ENCODE peak calls at places on chromosomes 2 and 18, in six cellular contexts. N is heart left ventricle, A is RWPE1, T is foreskin fibroblast, M is neural crest cell, X is chondrocyte. D is an unnamed sample.
A peak's percentile ranks its signal among the peaks of the same experiment; 100 is the strongest.

GRCh38 chr2:101446869-101447268 is 28.0 kb downstream of the RFX8 start:
- DNase-seq in A (peak; percentile 34), T (peak; percentile 81), M (no peak), X (no peak), N (no peak), D (no peak)

GRCh38 chr2:119108186-119108585 is 50.4 kb downstream of the C1QL2 start:
- DNase-seq in T (no peak), X (no peak), M (no peak), N (no peak), A (no peak), D (no peak)

GRCh38 chr2:36858551-36859365 is 107.6 kb downstream of the STRN start:
- DNase-seq in N (no peak), X (no peak), A (no peak), M (no peak), T (no peak), D (no peak)

GRCh38 chr2:198517961-198518360 is 713.6 kb downstream of the PLCL1 start:
- DNase-seq in X (no peak), M (no peak), N (no peak), T (no peak), A (no peak), D (no peak)

GRCh38 chr2:108236676-108237335 is 3.0 kb upstream of the SULT1C3 start:
- DNase-seq in M (no peak), T (no peak), X (no peak), N (no peak), A (no peak), D (no peak)

GRCh38 chr2:208406474-208407451 is at the start of gene PTH2R:
- DNase-seq in X (peak; percentile 89), T (no peak), A (no peak), M (no peak), N (no peak), D (peak; percentile 32)

GRCh38 chr2:179741317-179741716 is 120.1 kb downstream of the ZNF385B start:
- DNase-seq in N (no peak), X (no peak), T (no peak), M (no peak), A (no peak), D (no peak)

GRCh38 chr2:191597186-191597751 is 80.7 kb upstream of the NABP1 start:
- DNase-seq in A (no peak), X (no peak), M (no peak), N (no peak), T (no peak), D (no peak)

GRCh38 chr2:183995632-183996031 is 602.7 kb upstream of the ZNF804A start:
- DNase-seq in N (no peak), M (no peak), X (no peak), A (no peak), T (no peak), D (no peak)

GRCh38 chr18:3345885-3346284 is 84.0 kb downstream of the MYL12B start:
- DNase-seq in T (no peak), A (peak; percentile 84), X (no peak), N (no peak), M (no peak), D (no peak)

GRCh38 chr2:54664238-54664786 is 59.1 kb upstream of the EML6 start:
- DNase-seq in N (no peak), T (no peak), M (no peak), A (no peak), X (no peak), D (no peak)

GRCh38 chr2:88713408-88713807 is 21.9 kb downstream of the RPIA start:
- DNase-seq in N (no peak), X (no peak), M (no peak), T (no peak), A (no peak), D (no peak)

GRCh38 chr18:67305466-67305865 is 211.1 kb downstream of the DSEL start:
- DNase-seq in T (no peak), X (no peak), N (no peak), A (no peak), M (no peak), D (no peak)

GRCh38 chr2:202950592-202950991 is 38.5 kb downstream of the CARF start:
- DNase-seq in T (no peak), M (no peak), X (no peak), A (no peak), N (no peak), D (no peak)

GRCh38 chr2:6639870-6640639 is 225.7 kb downstream of the CMPK2 start:
- DNase-seq in A (no peak), T (no peak), N (no peak), M (peak; percentile 67), X (no peak), D (no peak)

GRCh38 chr2:217880490-217880889 is 122.3 kb downstream of the TNS1 start:
- DNase-seq in M (no peak), N (no peak), A (no peak), X (no peak), T (no peak), D (no peak)

GRCh38 chr2:231883468-231883881 is 42.7 kb downstream of the NPPC start:
- DNase-seq in A (no peak), T (peak; percentile 44), X (peak; percentile 39), M (no peak), N (no peak), D (no peak)

GRCh38 chr2:147382322-147382948 is 462.4 kb upstream of the ACVR2A start:
- DNase-seq in T (no peak), X (no peak), M (no peak), A (peak; percentile 81), N (no peak), D (no peak)

GRCh38 chr2:210224660-210225460 is at the start of gene ACADL:
- DNase-seq in T (peak; percentile 7), X (no peak), A (peak; percentile 36), N (peak; percentile 27), M (peak; percentile 40), D (peak; percentile 70)

GRCh38 chr18:29226201-29226600 is 1049.3 kb upstream of the CDH2 start:
- DNase-seq in M (no peak), A (no peak), T (peak; percentile 4), X (no peak), N (no peak), D (peak; percentile 64)

GRCh38 chr2:30208453-30208852 is 22.9 kb upstream of the LBH start:
- DNase-seq in M (peak; percentile 52), N (peak; percentile 73), A (peak; percentile 64), X (no peak), T (peak; percentile 67), D (peak; percentile 56)

GRCh38 chr2:118661184-118661583 is 186.3 kb downstream of the EN1 start:
- DNase-seq in A (no peak), X (no peak), M (no peak), T (no peak), N (no peak), D (no peak)

GRCh38 chr2:216694826-216695217 is 527 bp downstream of the IGFBP5 start:
- DNase-seq in X (no peak), N (no peak), M (no peak), A (no peak), T (no peak), D (no peak)

GRCh38 chr2:205682239-205683021 is at the start of gene NRP2:
- DNase-seq in M (peak; percentile 77), A (peak; percentile 64), N (peak; percentile 84), T (peak; percentile 82), X (peak; percentile 96), D (peak; percentile 70)

GRCh38 chr2:108825736-108826135 is 39.2 kb downstream of the CCDC138 start:
- DNase-seq in X (no peak), N (no peak), M (no peak), T (no peak), A (no peak), D (no peak)

GRCh38 chr2:32010670-32011565 is at the start of gene MEMO1:
- DNase-seq in N (peak; percentile 96), A (peak; percentile 87), M (peak; percentile 90), T (peak; percentile 93), X (peak; percentile 97), D (peak; percentile 96)
- TF ChIP-seq CTCF in N (no peak), A (no peak), M (no peak), T (no peak), X (peak; percentile 12), D (no peak)

DNA sequence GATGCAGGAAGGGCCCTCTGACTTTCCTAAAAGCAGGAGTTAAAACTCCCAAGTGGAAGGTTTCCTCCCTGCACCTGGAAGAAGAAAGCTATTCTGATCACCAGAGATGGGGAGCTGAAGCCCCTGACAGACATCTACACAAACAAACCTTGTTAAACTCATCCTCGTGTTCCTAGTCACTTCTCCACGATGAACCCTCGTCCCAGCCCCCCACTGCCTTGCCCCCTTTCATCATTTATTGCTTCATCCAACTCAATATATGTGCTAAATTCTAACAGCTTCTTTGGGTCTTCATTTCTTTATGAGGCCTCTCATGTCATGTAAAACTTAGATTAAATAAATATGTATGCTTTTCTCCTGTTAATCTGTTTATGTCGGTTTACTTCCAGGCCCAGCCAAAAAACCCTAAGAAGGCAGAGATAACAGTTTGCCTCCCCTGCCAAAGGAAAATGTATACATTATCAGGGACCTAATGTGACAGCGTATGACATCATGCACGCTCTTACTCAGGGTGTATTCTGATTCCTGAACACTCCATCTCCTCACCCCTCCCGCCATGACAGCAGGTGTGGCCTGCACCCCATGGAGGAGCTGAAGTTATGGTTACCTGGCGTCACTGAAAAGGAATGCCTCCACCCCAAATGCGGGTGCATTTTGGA is 287.2 kb downstream of the STK39 start:
- DNase-seq in T (no peak), X (no peak), A (no peak), M (no peak), N (no peak), D (no peak)
- TF ChIP-seq CTCF in T (no peak), X (no peak), A (no peak), M (no peak), N (no peak), D (no peak)

DNA sequence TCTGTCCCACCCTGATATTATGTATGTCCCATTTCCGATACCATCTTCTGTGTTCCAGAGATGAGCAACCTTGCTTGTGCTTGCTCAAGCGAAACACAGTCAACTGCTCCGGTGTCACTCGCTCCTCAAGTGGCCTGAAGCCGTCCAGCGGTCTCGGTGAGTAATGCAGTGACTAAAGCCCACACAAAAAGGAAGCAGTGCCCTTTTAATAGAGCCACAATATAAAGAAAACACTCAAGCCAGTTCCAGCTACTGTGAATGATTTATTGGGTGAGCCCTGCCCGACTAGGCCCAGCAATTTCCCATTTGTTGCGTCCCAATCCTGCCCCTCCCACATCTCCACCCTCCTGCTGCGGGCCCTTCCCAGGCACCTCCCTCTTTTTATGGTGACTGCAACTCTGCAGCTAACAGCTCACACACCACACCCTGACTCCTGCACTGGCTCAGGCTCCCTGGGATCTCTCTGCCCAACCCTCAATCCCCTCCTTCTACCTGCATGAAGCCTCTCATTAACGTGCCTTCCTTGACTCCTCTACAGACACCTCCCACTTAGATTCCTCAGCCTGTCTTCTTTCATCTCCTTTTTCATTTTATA is 44.2 kb upstream of the DSC1 start:
- DNase-seq in M (peak; percentile 28), T (no peak), A (peak; percentile 67), N (peak; percentile 43), X (no peak), D (peak; percentile 92)
- TF ChIP-seq CTCF in M (peak; percentile 63), T (no peak), A (peak; percentile 46), N (no peak), X (peak; percentile 43), D (peak; percentile 32)

GRCh38 chr18:76475450-76476203 is 19.4 kb downstream of the ZNF516 start:
- DNase-seq in M (no peak), X (no peak), T (no peak), A (no peak), N (no peak), D (no peak)
- TF ChIP-seq CTCF in M (no peak), X (peak; percentile 25), T (peak; percentile 16), A (peak; percentile 11), N (no peak), D (no peak)

GRCh38 chr2:28624798-28625701 is 126.6 kb upstream of the PPP1CB start:
- DNase-seq in T (no peak), N (peak; percentile 67), M (no peak), X (no peak), A (no peak), D (peak; percentile 81)
- TF ChIP-seq CTCF in T (no peak), N (no peak), M (no peak), X (peak; percentile 46), A (no peak), D (no peak)

D was measured in Calu3.